ENCODE peak calls at places on chromosomes 4 and X, in nine cellular contexts. R is amygdala, A is WTC11, Z is psoas muscle, O is H4, B is nephron progenitor cell, Y is astrocyte of the spinal cord, F is stomach, N is NCI-H774. H is an unnamed sample.

GRCh38 chr4:166257276-166257675 is 384.2 kb downstream of the TLL1 start:
- DNase-seq in Y (no peak), B (no peak), F (no peak), N (no peak), A (no peak), R (no peak), Z (no peak), O (no peak), H (no peak)

GRCh38 chr4:62816566-62816965 is 1592.7 kb downstream of the TECRL start:
- DNase-seq in F (no peak), B (no peak), Z (no peak), A (peak), O (no peak), Y (no peak), R (no peak), N (peak), H (no peak)

GRCh38 chrX:49276671-49277519 is 7.3 kb downstream of the PPP1R3F start:
- DNase-seq in R (no peak), Z (no peak), N (no peak), B (no peak), O (no peak), A (no peak), F (peak), Y (no peak), H (no peak)

GRCh38 chr4:139603576-139604387 is 47.8 kb upstream of the SETD7 start:
- DNase-seq in O (peak), Y (peak), Z (no peak), A (peak), B (peak), R (no peak), N (no peak), F (no peak), H (peak)

GRCh38 chr4:83191026-83191425 is 76.5 kb upstream of the PLAC8 start:
- DNase-seq in F (no peak), A (no peak), O (no peak), B (no peak), Z (no peak), N (no peak), Y (no peak), R (no peak), H (no peak)

GRCh38 chr4:80173387-80173786 is 23.9 kb upstream of the PRDM8 start:
- DNase-seq in B (no peak), Z (no peak), F (no peak), A (no peak), O (peak), Y (peak), R (no peak), N (no peak), H (no peak)

GRCh38 chr4:40719008-40719623 is 30.6 kb upstream of the NSUN7 start:
- DNase-seq in R (no peak), Y (peak), N (peak), Z (no peak), A (no peak), F (no peak), B (no peak), O (peak), H (no peak)

GRCh38 chrX:40176256-40176978 is 78.7 kb upstream of the BCOR start:
- DNase-seq in N (peak), A (peak), Y (no peak), Z (peak), O (no peak), B (peak), R (peak), F (peak), H (no peak)

GRCh38 chrX:48022740-48023139 is 16.0 kb downstream of the SPACA5 start:
- DNase-seq in R (no peak), B (no peak), F (no peak), A (no peak), N (no peak), Y (no peak), O (no peak), Z (no peak), H (no peak)

GRCh38 chrX:136718091-136718490 is 62.6 kb downstream of the ARHGEF6 start:
- DNase-seq in Z (no peak), A (no peak), N (no peak), R (no peak), Y (no peak), B (no peak), O (no peak), F (no peak), H (no peak)

GRCh38 chr4:147596976-147597375 is 20.2 kb upstream of the TMEM184C start:
- DNase-seq in Y (peak), R (no peak), O (peak), B (no peak), N (no peak), F (peak), Z (no peak), A (no peak), H (no peak)

GRCh38 chr4:120692964-120693363 is 229.6 kb downstream of the PRDM5 start:
- DNase-seq in F (no peak), O (peak), B (no peak), Z (no peak), Y (peak), R (no peak), N (no peak), A (no peak), H (no peak)

GRCh38 chrX:136714626-136715599 is 65.8 kb downstream of the ARHGEF6 start:
- DNase-seq in B (no peak), R (no peak), N (no peak), F (no peak), A (no peak), Z (no peak), Y (no peak), O (no peak), H (no peak)

GRCh38 chr4:152936446-152937279 is 540 bp downstream of the FHDC1 start:
- DNase-seq in O (no peak), Z (peak), R (peak), A (peak), F (peak), Y (no peak), B (peak), N (no peak), H (peak)

GRCh38 chrX:53940180-53940579 is 104.1 kb downstream of the PHF8 start:
- DNase-seq in Y (no peak), R (no peak), F (no peak), A (no peak), O (no peak), N (no peak), Z (no peak), B (no peak), H (no peak)

GRCh38 chr4:80182237-80182866 is 15.0 kb upstream of the PRDM8 start:
- DNase-seq in A (no peak), F (no peak), Y (no peak), Z (no peak), N (no peak), R (peak), B (no peak), O (no peak), H (no peak)

GRCh38 chr4:154707877-154708276 is 35.9 kb upstream of the LRAT start:
- DNase-seq in Y (no peak), O (no peak), B (no peak), N (no peak), R (peak), F (no peak), A (no peak), Z (no peak), H (no peak)

GRCh38 chr4:168741281-168742173 is 244.7 kb downstream of the PALLD start:
- DNase-seq in N (no peak), F (no peak), Z (no peak), O (no peak), B (no peak), Y (no peak), R (no peak), A (no peak), H (no peak)

GRCh38 chr4:93394488-93395185 is 433.9 kb upstream of the ATOH1 start:
- DNase-seq in Y (peak), O (no peak), F (no peak), Z (no peak), N (no peak), R (no peak), A (no peak), B (no peak), H (no peak)

GRCh38 chr4:155854597-155855226 is 11.4 kb downstream of the ASIC5 start:
- DNase-seq in F (no peak), A (no peak), O (peak), Z (no peak), R (no peak), N (no peak), Y (peak), B (no peak), H (no peak)

GRCh38 chr4:158578476-158578875 is 56.8 kb downstream of the RXFP1 start:
- DNase-seq in O (peak), Y (peak), N (no peak), B (no peak), R (no peak), A (no peak), F (no peak), Z (no peak), H (no peak)

GRCh38 chr4:71290074-71290473 is 48.7 kb upstream of the SLC4A4 start:
- DNase-seq in Z (no peak), N (no peak), O (no peak), Y (peak), R (no peak), B (no peak), F (no peak), A (no peak), H (no peak)

GRCh38 chr4:124262211-124263179 is 450.0 kb downstream of the ANKRD50 start:
- DNase-seq in B (peak), Y (peak), N (peak), F (peak), O (peak), Z (peak), A (peak), R (peak), H (peak)

GRCh38 chr4:146359771-146360170 is 145.4 kb downstream of the REELD1 start:
- DNase-seq in B (no peak), F (no peak), R (no peak), N (no peak), Z (no peak), A (no peak), Y (no peak), O (no peak), H (no peak)

GRCh38 chr4:124883642-124884041 is 171.1 kb upstream of the ANKRD50 start:
- DNase-seq in Y (peak), N (no peak), R (no peak), B (no peak), Z (no peak), A (no peak), O (peak), F (no peak), H (no peak)

GRCh38 chrX:70124678-70125077 is 8.6 kb upstream of the IGBP1 start:
- DNase-seq in F (no peak), R (no peak), B (no peak), O (no peak), Z (no peak), N (no peak), Y (no peak), A (no peak), H (no peak)